ENCODE peak calls at places on chromosomes 5 and 9, in six cellular contexts. U is coronary artery; P is effector memory CD4-positive, alpha-beta T cell; X is stomach; I is AG10803; D is lower lobe of right lung. S is an unnamed sample.
A peak's percentile ranks its signal among the peaks of the same experiment; 100 is the strongest.

GRCh38 chr9:112520646-112521045 is 34.0 kb downstream of the KIAA1958 start:
- DNase-seq in D (no peak), U (no peak), I (peak; percentile 23), X (no peak), P (no peak), S (no peak)

GRCh38 chr9:114098660-114099522 is at the start of gene KIF12:
- DNase-seq in D (peak; percentile 68), I (no peak), U (no peak), P (no peak), X (peak; percentile 83), S (no peak)

GRCh38 chr5:135887447-135887864 is 8.2 kb downstream of the IL9 start:
- DNase-seq in D (peak; percentile 56), U (no peak), P (peak; percentile 55), I (peak; percentile 53), X (peak; percentile 57), S (peak; percentile 59)

GRCh38 chr9:116007824-116008223 is 145.8 kb upstream of the PAPPA start:
- DNase-seq in D (no peak), X (no peak), P (no peak), U (no peak), I (no peak), S (no peak)

GRCh38 chr5:41334758-41335157 is 121.4 kb upstream of the C6 start:
- DNase-seq in U (no peak), P (no peak), I (no peak), X (no peak), D (no peak), S (no peak)

GRCh38 chr5:91383956-91384300 is 811 bp upstream of the ARRDC3 start:
- DNase-seq in X (no peak), I (no peak), D (peak; percentile 55), U (no peak), P (no peak), S (no peak)

GRCh38 chr5:123119334-123119986 is 30.4 kb downstream of the PRDM6 start:
- DNase-seq in P (no peak), X (no peak), U (no peak), D (peak; percentile 49), I (peak; percentile 63), S (no peak)

GRCh38 chr9:27703591-27703990 is 130.3 kb upstream of the C9orf72 start:
- DNase-seq in X (no peak), D (no peak), P (no peak), U (no peak), I (no peak), S (no peak)

GRCh38 chr9:88106492-88106891 is 31.8 kb downstream of the SPATA31C2 start:
- DNase-seq in U (no peak), D (no peak), I (peak; percentile 58), X (peak; percentile 27), P (no peak), S (no peak)

GRCh38 chr9:112819635-112820496 is 69.3 kb downstream of the SNX30 start:
- DNase-seq in I (peak; percentile 79), U (no peak), P (no peak), X (peak; percentile 37), D (no peak), S (no peak)

GRCh38 chr9:105291422-105291859 is 47.0 kb downstream of the SLC44A1 start:
- DNase-seq in P (no peak), D (no peak), X (no peak), U (no peak), I (no peak), S (no peak)

GRCh38 chr9:81874926-81875325 is 53.3 kb upstream of the SPATA31D4 start:
- DNase-seq in I (peak; percentile 56), P (no peak), U (no peak), X (no peak), D (no peak), S (no peak)

GRCh38 chr9:6417186-6417585 is 4.2 kb downstream of the UHRF2 start:
- DNase-seq in I (peak; percentile 25), P (no peak), D (no peak), X (no peak), U (no peak), S (no peak)

GRCh38 chr9:28064241-28064640 is 491.0 kb upstream of the C9orf72 start:
- DNase-seq in P (no peak), X (no peak), U (no peak), D (no peak), I (no peak), S (no peak)

GRCh38 chr5:147567917-147568598 is 58.2 kb upstream of the DPYSL3 start:
- DNase-seq in P (no peak), U (no peak), D (no peak), I (peak; percentile 80), X (no peak), S (no peak)

GRCh38 chr5:145887217-145887616 is 14.4 kb upstream of the GRXCR2 start:
- DNase-seq in D (no peak), X (no peak), U (no peak), I (no peak), P (no peak), S (no peak)

GRCh38 chr9:111599948-111600343 is 499 bp upstream of the PTGR1 start:
- DNase-seq in P (no peak), X (no peak), U (no peak), D (no peak), I (no peak), S (no peak)

GRCh38 chr5:126492939-126493338 is 69.7 kb downstream of the GRAMD2B start:
- DNase-seq in X (no peak), D (no peak), U (no peak), P (no peak), I (no peak), S (no peak)

GRCh38 chr5:176843673-176844072 is 33.3 kb downstream of the UNC5A start:
- DNase-seq in U (no peak), P (no peak), X (no peak), D (no peak), I (no peak), S (no peak)

GRCh38 chr9:134895849-134896833 is 15.5 kb downstream of the FCN2 start:
- DNase-seq in X (peak; percentile 24), D (peak; percentile 18), U (peak; percentile 71), I (peak; percentile 27), P (no peak), S (no peak)

GRCh38 chr9:92393686-92394085 is 10.7 kb downstream of the OGN start:
- DNase-seq in D (no peak), U (no peak), P (no peak), I (peak; percentile 27), X (no peak), S (no peak)

GRCh38 chr5:149114403-149115312 is 26.6 kb upstream of the ABLIM3 start:
- DNase-seq in D (no peak), X (peak; percentile 57), U (no peak), P (peak; percentile 27), I (peak; percentile 80), S (no peak)

GRCh38 chr9:85960688-85961093 is 19.7 kb downstream of the NAA35 start:
- DNase-seq in I (no peak), X (no peak), D (no peak), P (no peak), U (no peak), S (no peak)

GRCh38 chr5:174327317-174327864 is 281.9 kb downstream of the NSG2 start:
- DNase-seq in D (peak; percentile 63), U (no peak), I (peak; percentile 69), P (peak; percentile 9), X (peak; percentile 70), S (no peak)

GRCh38 chr9:133048595-133048994 is 13.2 kb upstream of the CEL start:
- DNase-seq in U (no peak), P (no peak), D (no peak), I (peak; percentile 48), X (peak; percentile 60), S (no peak)

GRCh38 chr5:95861221-95861857 is 38.8 kb upstream of the GLRX start:
- DNase-seq in D (peak; percentile 70), P (no peak), I (peak; percentile 97), X (peak; percentile 65), U (peak; percentile 90), S (no peak)

GRCh38 chr5:10645671-10646070 is 81.8 kb downstream of the ANKRD33B start:
- DNase-seq in X (peak; percentile 2), U (no peak), P (no peak), I (no peak), D (no peak), S (no peak)

DNA sequence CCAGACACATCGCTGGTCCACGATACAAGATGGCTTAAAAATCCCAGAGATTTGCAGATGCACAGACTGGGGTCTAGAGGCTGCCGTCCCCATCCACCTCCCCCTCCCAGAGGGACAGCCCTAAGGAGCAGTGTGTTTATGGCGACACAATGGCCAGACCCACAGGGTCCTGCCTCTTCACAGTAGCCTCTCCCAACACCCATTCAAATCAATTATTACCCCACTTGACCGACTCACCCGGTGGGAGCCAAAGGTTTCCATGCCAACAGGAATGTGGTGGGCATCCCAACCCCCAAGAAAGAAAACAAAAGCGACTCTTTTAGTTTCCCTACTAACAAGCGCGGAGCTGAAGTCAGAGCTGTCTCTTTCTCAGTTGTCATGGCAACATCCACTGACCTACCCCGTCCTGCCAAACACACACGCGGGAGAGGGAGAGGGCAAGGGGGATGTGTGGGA is 209.0 kb downstream of the TTLL11 start:
- DNase-seq in P (no peak), I (no peak), D (no peak), X (no peak), U (peak; percentile 62), S (no peak)
- H3K4me3 ChIP-seq in P (no peak overlapping the region), I (no peak overlapping the region), D (no peak overlapping the region), X (no peak overlapping the region), U (no peak overlapping the region), S (no peak overlapping the region)

GRCh38 chr5:133029321-133029720 is 3.0 kb upstream of the ZCCHC10 start:
- DNase-seq in X (no peak), D (no peak), U (no peak), P (no peak), I (no peak), S (no peak)

GRCh38 chr5:133025804-133026663 is at the start of gene ZCCHC10:
- DNase-seq in D (peak; percentile 95), U (peak; percentile 95), X (peak; percentile 92), P (peak; percentile 86), I (peak; percentile 87), S (peak; percentile 82)

GRCh38 chr5:133030343-133031005 is 4.1 kb upstream of the ZCCHC10 start:
- DNase-seq in X (no peak), P (no peak), U (no peak), D (no peak), I (no peak), S (no peak)

DNA sequence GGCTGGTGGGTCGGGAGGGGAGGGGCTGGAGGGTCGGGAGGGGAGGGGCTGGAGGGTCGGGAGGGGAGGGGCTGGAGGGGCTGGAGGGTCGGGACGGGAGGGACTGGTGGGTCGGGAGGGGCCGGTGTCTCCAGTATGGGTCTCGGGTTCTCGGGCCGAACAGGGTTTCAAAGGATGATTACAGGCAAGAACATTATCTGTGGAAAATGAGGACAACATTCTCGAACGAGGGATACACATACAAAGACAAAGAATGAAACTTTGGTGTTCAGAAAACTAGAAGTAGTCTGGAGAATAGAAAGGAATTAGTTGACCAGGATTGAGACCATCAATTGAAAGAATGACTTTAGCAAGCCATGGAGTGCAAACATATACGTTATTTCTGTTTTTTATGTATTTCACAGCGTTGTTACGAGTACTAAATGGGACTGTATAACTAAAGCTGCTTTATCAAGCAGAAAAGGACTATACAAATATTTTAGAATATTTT is 360 bp upstream of the ZCCHC10 start:
- DNase-seq in P (no peak), D (no peak), U (no peak), I (no peak), X (no peak), S (no peak)
- H3K4me3 ChIP-seq in P (peak overlapping the region; percentile 99), D (peak overlapping the region; percentile 95), U (peak overlapping the region; percentile 86), I (peak overlapping the region; percentile 51), X (peak overlapping the region; percentile 82), S (peak overlapping the region; percentile 100)

GRCh38 chr9:35619800-35620158 is 1.6 kb upstream of the CD72 start:
- DNase-seq in I (no peak), D (no peak), P (no peak), U (no peak), X (no peak), S (no peak)
- H3K4me3 ChIP-seq in I (no peak overlapping the region), D (no peak overlapping the region), P (no peak overlapping the region), U (no peak overlapping the region), X (no peak overlapping the region), S (no peak overlapping the region)

GRCh38 chr5:180352116-180352975 is 790 bp downstream of the GFPT2 start:
- DNase-seq in D (no peak), I (peak; percentile 44), X (no peak), U (no peak), P (no peak), S (peak; percentile 53)
- H3K4me3 ChIP-seq in D (peak overlapping the region; percentile 84), I (peak overlapping the region; percentile 78), X (peak overlapping the region; percentile 75), U (peak overlapping the region; percentile 87), P (peak overlapping the region; percentile 59), S (peak overlapping the region; percentile 76)

S was measured in CD8-positive, alpha-beta T cell.